ENCODE peak calls at places on chromosomes 5 and 9, in ten cellular contexts. C is body of pancreas; Z is neuronal stem cell; Q is spleen; P is hepatocyte; J is CD8-positive, alpha-beta T cell; E is lower lobe of right lung; A is right lobe of liver; D is SJCRH30; H is naive thymus-derived CD4-positive, alpha-beta T cell. S is an unnamed sample. For H3K4me1, the result is how much of the 10 kb centered on the place peaks cover.

GRCh38 chr9:136679431-136679941 is 7.8 kb downstream of the AGPAT2 start:
- DNase-seq in H (no peak), Z (no peak), J (no peak), E (peak), D (no peak), P (no peak), Q (no peak), C (peak), A (peak), S (no peak)

GRCh38 chr9:76255781-76256455 is 138.3 kb downstream of the RFK start:
- DNase-seq in D (no peak), P (peak), H (no peak), C (peak), Q (no peak), J (no peak), Z (no peak), A (no peak), E (peak), S (peak)

GRCh38 chr9:127776195-127776918 is 2.1 kb downstream of the SH2D3C start:
- DNase-seq in Q (peak), P (no peak), D (peak), H (peak), Z (no peak), J (peak), E (peak), A (no peak), C (peak), S (no peak)

GRCh38 chr5:39015743-39016586 is 58.2 kb downstream of the RICTOR start:
- DNase-seq in J (no peak), A (no peak), Q (no peak), Z (no peak), C (no peak), P (peak), E (no peak), H (no peak), D (no peak), S (peak)

GRCh38 chr9:115378246-115378645 is 260.3 kb upstream of the TNC start:
- DNase-seq in H (no peak), J (no peak), Z (no peak), A (no peak), E (no peak), P (no peak), Q (no peak), C (no peak), D (no peak), S (no peak)

GRCh38 chr9:134869554-134870310 is 10.9 kb upstream of the FCN2 start:
- DNase-seq in E (no peak), C (no peak), J (no peak), H (no peak), P (no peak), A (no peak), D (peak), Q (no peak), Z (no peak), S (no peak)

GRCh38 chr5:137629646-137630045 is 106.2 kb downstream of the KLHL3 start:
- DNase-seq in Z (peak), E (no peak), H (peak), C (peak), A (no peak), J (no peak), D (peak), P (peak), Q (no peak), S (peak)

GRCh38 chr5:171521219-171521633 is 101.8 kb downstream of the FGF18 start:
- DNase-seq in C (peak), D (peak), E (no peak), P (peak), H (no peak), Q (peak), J (no peak), A (no peak), Z (no peak), S (peak)

GRCh38 chr5:15003511-15003920 is 131.9 kb upstream of the ANKH start:
- DNase-seq in A (no peak), C (peak), Q (no peak), E (no peak), H (peak), D (peak), Z (peak), P (peak), J (peak), S (no peak)

GRCh38 chr5:132491368-132492364 is 1.1 kb upstream of the IRF1 start:
- DNase-seq in P (peak), Q (peak), D (no peak), E (no peak), A (no peak), J (no peak), Z (no peak), H (no peak), C (peak), S (no peak)

GRCh38 chr9:13598738-13599137 is 319.2 kb upstream of the MPDZ start:
- DNase-seq in Z (no peak), D (no peak), H (no peak), C (no peak), A (no peak), E (no peak), J (no peak), P (no peak), Q (no peak), S (no peak)

GRCh38 chr9:3235497-3235896 is 290.3 kb downstream of the RFX3 start:
- DNase-seq in J (no peak), Z (no peak), Q (no peak), E (no peak), H (no peak), P (no peak), D (no peak), A (no peak), C (no peak), S (no peak)

GRCh38 chr5:452856-453710 is 10.1 kb downstream of the EXOC3 start:
- DNase-seq in A (peak), Q (peak), Z (no peak), D (no peak), J (no peak), H (no peak), C (no peak), P (no peak), E (no peak), S (no peak)

GRCh38 chr5:170945275-170945674 is 83.5 kb downstream of the RANBP17 start:
- DNase-seq in Q (no peak), J (no peak), P (no peak), A (no peak), E (no peak), Z (no peak), C (no peak), H (no peak), D (no peak), S (peak)

GRCh38 chr5:65874241-65874640 is 52.1 kb upstream of the ERBIN start:
- DNase-seq in E (no peak), D (no peak), Q (no peak), C (no peak), J (no peak), H (no peak), Z (no peak), P (no peak), A (no peak), S (peak)

GRCh38 chr5:10469253-10470030 is 27.8 kb downstream of the ROPN1L start:
- DNase-seq in Z (no peak), J (no peak), A (no peak), Q (no peak), P (no peak), E (no peak), H (no peak), D (no peak), C (no peak), S (no peak)

GRCh38 chr9:21030389-21031035 is 928 bp downstream of the HACD4 start:
- DNase-seq in P (peak), D (no peak), A (no peak), E (no peak), H (peak), Z (no peak), J (peak), Q (no peak), C (no peak), S (peak)

GRCh38 chr9:129258124-129258822 is 80.2 kb upstream of the IER5L start:
- DNase-seq in J (peak), Z (peak), D (no peak), C (peak), H (peak), A (peak), E (peak), Q (peak), P (peak), S (peak)

GRCh38 chr9:134455951-134456739 is 129.9 kb downstream of the RXRA start:
- DNase-seq in P (peak), Q (peak), Z (no peak), A (peak), E (peak), H (peak), D (peak), J (peak), C (peak), S (peak)

GRCh38 chr9:127974769-127975261 is 6.0 kb downstream of the EEIG1 start:
- DNase-seq in D (no peak), P (no peak), Q (no peak), C (peak), H (no peak), A (no peak), J (no peak), Z (no peak), E (no peak), S (no peak)

GRCh38 chr9:95268681-95269080 is 48.8 kb downstream of the FANCC start:
- DNase-seq in Z (no peak), H (no peak), P (peak), C (peak), Q (no peak), J (no peak), D (peak), A (no peak), E (no peak), S (no peak)

GRCh38 chr9:2613730-2614271 is 7.8 kb upstream of the VLDLR start:
- DNase-seq in C (peak), Q (no peak), D (no peak), A (no peak), H (no peak), J (no peak), E (no peak), P (no peak), Z (no peak), S (no peak)

GRCh38 chr5:154598021-154598420 is 120.0 kb upstream of the HAND1 start:
- DNase-seq in Z (no peak), Q (no peak), P (no peak), C (no peak), H (no peak), E (no peak), J (no peak), D (no peak), A (no peak), S (no peak)
- H3K4me1 ChIP-seq in Z (under half), Q (under half), P (under half), C (under half), H (under half), E (under half), J (under half), D (under half), A (under half), S (under half)

DNA sequence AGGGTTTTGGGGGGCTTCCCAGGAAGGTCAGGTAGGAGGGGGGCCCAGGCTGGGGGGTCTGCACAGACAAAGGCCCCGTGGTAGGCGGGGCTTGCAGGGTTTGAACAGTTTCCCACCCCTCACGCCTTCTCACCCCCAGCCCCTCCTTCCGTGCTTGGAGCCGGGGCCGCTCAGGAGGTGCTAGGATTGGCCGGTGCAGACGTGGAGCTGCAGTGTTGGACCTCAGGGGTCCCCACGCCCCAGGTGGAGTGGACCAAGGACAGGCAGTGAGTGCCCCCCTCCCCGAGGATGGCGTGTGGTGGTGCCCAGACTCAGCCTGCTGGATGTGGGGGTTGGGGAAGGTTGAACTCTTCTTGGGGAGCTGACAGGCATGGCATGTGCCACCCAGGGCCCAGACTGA is 83.8 kb downstream of the HMCN2 start:
- DNase-seq in J (no peak), P (no peak), H (no peak), E (no peak), A (no peak), Q (peak), C (no peak), D (no peak), Z (no peak), S (no peak)
- H3K4me1 ChIP-seq in J (under half), P (under half), H (under half), E (under half), A (under half), Q (under half), C (under half), D (under half), Z (under half), S (under half)

DNA sequence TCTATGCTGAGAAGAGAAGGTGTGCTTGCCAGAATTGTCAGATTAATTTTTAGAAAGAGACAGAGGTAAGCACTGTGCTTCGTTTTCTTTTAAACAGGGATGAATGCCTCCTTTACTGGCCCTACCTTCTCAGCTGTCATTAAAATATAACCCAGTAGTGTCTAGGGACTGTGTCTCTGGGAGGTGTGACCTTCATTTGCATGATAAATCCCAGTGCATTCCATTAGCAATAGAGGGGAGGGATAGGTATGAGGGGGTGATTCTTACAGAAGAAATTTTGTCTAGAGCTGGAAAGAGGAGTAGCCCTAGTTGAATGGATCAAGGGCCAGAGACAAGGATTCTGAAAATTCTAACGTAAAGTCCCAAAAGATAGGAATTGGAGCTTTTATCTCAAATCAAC is 351.5 kb downstream of the BNC2 start:
- DNase-seq in D (no peak), A (no peak), Z (no peak), E (no peak), H (no peak), P (no peak), C (no peak), J (no peak), Q (no peak), S (no peak)
- H3K4me1 ChIP-seq in D (under half), A (under half), Z (under half), E (under half), H (under half), P (under half), C (under half), J (under half), Q (under half), S (under half)

DNA sequence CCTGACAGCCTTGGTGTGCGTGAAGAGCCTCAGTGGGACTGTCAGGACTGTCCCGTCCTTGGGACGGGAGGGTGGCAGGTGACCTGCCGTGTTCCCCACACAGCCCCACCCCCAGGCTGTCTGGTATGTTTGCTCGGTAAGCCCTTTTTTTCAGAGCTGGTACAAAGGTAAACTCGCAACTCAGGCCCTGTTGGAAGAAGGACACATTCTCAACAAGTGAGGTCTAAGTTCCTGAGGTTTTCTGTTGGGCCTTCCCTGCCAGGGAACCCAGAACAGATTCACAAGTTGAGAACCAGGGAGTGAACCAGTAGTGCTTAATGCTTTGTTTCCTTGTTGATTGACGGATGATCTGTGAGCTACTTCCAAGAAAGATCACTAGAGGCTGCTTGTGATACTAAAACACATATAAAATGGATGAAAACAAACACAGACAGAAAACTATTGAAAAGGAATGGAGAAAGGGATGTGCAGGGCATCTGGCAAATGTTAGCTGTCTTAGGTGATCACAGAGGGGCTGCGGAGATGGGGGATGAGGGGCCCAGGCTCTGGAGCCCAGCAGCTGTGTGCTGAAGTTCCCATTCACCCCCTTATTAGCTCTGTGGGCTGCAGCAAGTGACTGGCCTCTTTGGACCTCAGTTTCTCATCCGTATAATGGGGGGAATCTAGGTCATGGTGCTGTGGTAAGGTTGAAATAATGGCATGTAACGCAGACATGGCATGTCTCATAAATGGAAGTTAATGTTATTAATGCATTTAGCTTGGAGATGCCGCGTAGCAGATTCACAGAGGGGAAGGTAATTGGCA is 2.7 kb downstream of the NDST1 start:
- DNase-seq in E (peak), H (no peak), D (no peak), P (peak), C (peak), Q (no peak), Z (no peak), J (no peak), A (peak), S (no peak)
- H3K4me1 ChIP-seq in E (half or more), H (under half), D (half or more), P (half or more), C (half or more), Q (under half), Z (under half), J (under half), A (half or more), S (under half)

GRCh38 chr9:38042626-38043359 is 26.2 kb downstream of the SHB start:
- DNase-seq in Q (no peak), J (no peak), A (no peak), H (no peak), C (no peak), D (no peak), E (no peak), P (no peak), Z (no peak), S (no peak)

GRCh38 chr9:38039090-38039906 is 29.7 kb downstream of the SHB start:
- DNase-seq in D (no peak), Q (no peak), C (no peak), E (no peak), H (no peak), J (no peak), P (no peak), Z (no peak), A (no peak), S (no peak)

GRCh38 chr9:38039907-38040682 is 28.9 kb downstream of the SHB start:
- DNase-seq in P (no peak), J (no peak), C (no peak), Q (no peak), E (no peak), A (no peak), D (no peak), H (no peak), Z (no peak), S (no peak)

GRCh38 chr9:38043931-38044623 is 24.9 kb downstream of the SHB start:
- DNase-seq in A (no peak), P (no peak), J (no peak), Z (no peak), D (no peak), H (no peak), C (peak), Q (no peak), E (no peak), S (no peak)

GRCh38 chr9:38041564-38042267 is 27.3 kb downstream of the SHB start:
- DNase-seq in Q (no peak), Z (no peak), E (no peak), H (no peak), D (no peak), J (no peak), A (no peak), P (no peak), C (no peak), S (no peak)
- H3K4me1 ChIP-seq in Q (under half), Z (under half), E (half or more), H (under half), D (under half), J (under half), A (under half), P (under half), C (half or more), S (under half)

DNA sequence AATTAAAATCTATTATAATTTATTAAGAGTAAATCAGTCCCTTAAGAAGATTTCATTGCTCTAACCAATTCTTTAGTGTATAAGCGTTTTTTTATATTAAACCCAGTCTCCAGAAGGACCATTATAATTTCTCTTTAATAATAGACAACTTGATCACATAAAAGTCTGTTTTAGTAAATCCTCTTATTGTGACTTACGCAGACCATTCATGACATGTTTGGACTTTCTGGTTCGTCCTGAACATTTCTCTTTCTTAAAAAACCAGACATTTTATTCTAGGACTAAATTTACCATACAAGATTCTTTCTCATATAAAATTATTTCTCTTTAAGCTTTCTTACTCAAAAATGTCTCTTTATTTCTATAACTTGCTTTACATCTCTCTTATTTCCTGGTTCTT is 196.2 kb upstream of the RAI14 start:
- DNase-seq in H (no peak), P (no peak), D (no peak), C (no peak), Q (no peak), J (no peak), E (no peak), A (no peak), Z (no peak), S (no peak)
- H3K4me1 ChIP-seq in H (under half), P (under half), D (under half), C (under half), Q (under half), J (under half), E (under half), A (under half), Z (under half), S (under half)

GRCh38 chr5:32581010-32581785 is 4.2 kb upstream of the SUB1 start:
- DNase-seq in D (no peak), E (no peak), J (no peak), Z (no peak), P (no peak), A (no peak), Q (peak), H (no peak), C (no peak), S (no peak)
- H3K4me1 ChIP-seq in D (under half), E (under half), J (under half), Z (under half), P (under half), A (under half), Q (under half), H (under half), C (under half), S (under half)